ENCODE peak calls at places on chromosomes 11 and 22, in four cellular contexts. I is adrenal gland, V is HEK293T, T is AG09319. F is an unnamed sample.

GRCh38 chr22:50628543-50629134 is 687 bp upstream of the ARSA start:
- DNase-seq in T (no peak), I (no peak), V (no peak), F (no peak)

GRCh38 chr11:113603277-113604059 is 102.6 kb downstream of the TMPRSS5 start:
- DNase-seq in I (peak), T (no peak), V (no peak), F (no peak)

GRCh38 chr11:17596310-17596669 is 49.2 kb downstream of the OTOG start:
- DNase-seq in T (no peak), V (no peak), I (peak), F (peak)

GRCh38 chr22:42664976-42665831 is 16.0 kb upstream of the CYB5R3 start:
- DNase-seq in I (no peak), T (no peak), V (no peak), F (peak)

GRCh38 chr22:43587574-43587973 is 175.8 kb downstream of the MPPED1 start:
- DNase-seq in T (no peak), I (no peak), V (no peak), F (no peak)

GRCh38 chr11:106409201-106409600 is 331.7 kb downstream of the AASDHPPT start:
- DNase-seq in I (no peak), T (no peak), V (no peak), F (no peak)

GRCh38 chr11:119372260-119373058 is 9.0 kb downstream of the USP2 start:
- DNase-seq in V (no peak), I (peak), T (no peak), F (no peak)

GRCh38 chr11:10875430-10876021 is 17.7 kb upstream of the ZBED5 start:
- DNase-seq in V (no peak), I (no peak), T (no peak), F (no peak)

GRCh38 chr11:128341767-128342318 is 245.5 kb downstream of the ETS1 start:
- DNase-seq in T (no peak), V (no peak), I (no peak), F (no peak)

GRCh38 chr11:6635082-6635932 is 16.1 kb upstream of the TPP1 start:
- DNase-seq in V (no peak), T (no peak), I (no peak), F (no peak)

GRCh38 chr11:45859661-45860140 is 12.4 kb downstream of the CRY2 start:
- DNase-seq in V (no peak), T (peak), I (peak), F (peak)

F was measured in ureter.